ENCODE peak calls at places on chromosomes 5 and 9, in four cellular contexts. L, C, M and J are unnamed samples.
A peak's percentile ranks its signal among the peaks of the same experiment; 100 is the strongest.

GRCh38 chr5:16625116-16625515 is 8.3 kb upstream of the RETREG1 start:
- DNase-seq in M (no peak), C (no peak), L (no peak), J (no peak)

GRCh38 chr9:118059520-118060278 is 355.5 kb downstream of the TLR4 start:
- DNase-seq in C (no peak), M (no peak), L (peak; percentile 25), J (peak; percentile 47)

GRCh38 chr5:74318985-74319563 is 321.5 kb downstream of the ENC1 start:
- DNase-seq in L (peak; percentile 56), M (no peak), C (no peak), J (no peak)

GRCh38 chr9:2125909-2126308 is 110.8 kb downstream of the SMARCA2 start:
- DNase-seq in C (peak; percentile 51), M (no peak), L (peak; percentile 40), J (no peak)

GRCh38 chr9:86908261-86908660 is 39.0 kb downstream of the GAS1 start:
- DNase-seq in L (no peak), M (no peak), C (no peak), J (no peak)

GRCh38 chr9:93589688-93590087 is 13.3 kb downstream of the PHF2 start:
- DNase-seq in L (no peak), M (no peak), C (no peak), J (no peak)

GRCh38 chr9:5644522-5644921 is 15.6 kb downstream of the RIC1 start:
- DNase-seq in M (no peak), C (no peak), L (peak; percentile 35), J (no peak)

GRCh38 chr5:143471666-143472411 is 68.4 kb upstream of the NR3C1 start:
- DNase-seq in L (no peak), M (no peak), C (no peak), J (no peak)

GRCh38 chr5:23139338-23140171 is 286.4 kb upstream of the CDH12 start:
- DNase-seq in C (peak; percentile 12), L (peak; percentile 27), M (no peak), J (no peak)

GRCh38 chr5:115377468-115378217 is 81.2 kb upstream of the CCDC112 start:
- DNase-seq in C (peak; percentile 36), M (no peak), L (peak; percentile 90), J (no peak)

DNA sequence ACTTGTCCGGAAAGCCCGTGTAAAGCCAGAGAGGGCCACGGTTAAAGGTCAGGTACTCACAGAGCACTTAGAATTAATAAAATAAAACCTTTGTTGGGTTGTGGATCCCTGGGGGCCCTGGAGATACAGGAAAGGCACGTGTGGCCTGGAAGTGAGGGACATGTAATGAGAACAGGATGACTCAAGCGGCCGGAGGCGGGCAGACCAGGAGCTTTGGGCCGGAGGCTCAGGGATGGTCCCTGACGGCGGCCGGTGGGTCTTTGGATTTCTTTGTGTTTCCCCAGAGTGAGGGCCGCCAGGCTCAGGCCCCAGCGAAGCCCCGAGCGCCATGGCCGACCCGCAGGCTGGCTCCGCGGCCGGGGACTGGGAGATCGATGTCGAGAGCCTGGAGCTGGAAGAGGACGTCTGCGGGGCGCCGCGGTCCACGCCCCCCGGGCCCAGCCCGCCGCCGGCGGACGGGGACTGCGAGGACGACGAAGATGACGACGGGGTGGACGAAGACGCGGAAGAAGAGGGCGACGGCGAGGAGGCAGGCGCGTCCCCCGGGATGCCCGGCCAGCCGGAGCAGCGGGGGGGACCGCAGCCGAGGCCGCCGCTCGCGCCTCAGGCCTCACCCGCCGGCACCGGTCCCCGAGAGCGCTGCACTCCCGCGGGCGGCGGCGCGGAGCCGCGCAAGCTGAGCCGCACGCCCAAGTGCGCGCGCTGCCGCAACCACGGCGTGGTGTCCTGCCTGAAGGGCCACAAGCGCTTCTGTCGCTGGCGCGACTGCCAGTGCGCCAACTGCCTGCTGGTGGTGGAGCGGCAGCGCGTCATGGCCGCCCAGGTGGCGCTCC is 1.3 kb downstream of the DMRT2 start:
- DNase-seq in L (no peak), C (peak; percentile 53), M (no peak), J (no peak)
- TF ChIP-seq CTCF in L (no peak), C (peak; percentile 18), M (no peak), J (no peak)

GRCh38 chr5:101018299-101018698 is 115.2 kb upstream of the ST8SIA4 start:
- DNase-seq in M (no peak), L (no peak), C (no peak), J (no peak)

GRCh38 chr5:101009758-101010519 is 106.9 kb upstream of the ST8SIA4 start:
- DNase-seq in C (no peak), L (no peak), M (no peak), J (no peak)

GRCh38 chr5:101012880-101013279 is 109.8 kb upstream of the ST8SIA4 start:
- DNase-seq in M (no peak), C (no peak), L (peak; percentile 1), J (no peak)
- TF ChIP-seq CTCF in M (no peak), C (peak; percentile 11), L (no peak), J (no peak)

GRCh38 chr9:16307626-16308195 is 562.8 kb downstream of the BNC2 start:
- DNase-seq in M (no peak), L (no peak), C (no peak), J (no peak)
- TF ChIP-seq CTCF in M (no peak), L (no peak), C (no peak), J (no peak)

GRCh38 chr5:171418982-171419662 is at the start of gene FGF18:
- DNase-seq in C (peak; percentile 78), L (peak; percentile 51), M (peak; percentile 33), J (peak; percentile 80)
- TF ChIP-seq CTCF in C (no peak), L (no peak), M (no peak), J (no peak)

DNA sequence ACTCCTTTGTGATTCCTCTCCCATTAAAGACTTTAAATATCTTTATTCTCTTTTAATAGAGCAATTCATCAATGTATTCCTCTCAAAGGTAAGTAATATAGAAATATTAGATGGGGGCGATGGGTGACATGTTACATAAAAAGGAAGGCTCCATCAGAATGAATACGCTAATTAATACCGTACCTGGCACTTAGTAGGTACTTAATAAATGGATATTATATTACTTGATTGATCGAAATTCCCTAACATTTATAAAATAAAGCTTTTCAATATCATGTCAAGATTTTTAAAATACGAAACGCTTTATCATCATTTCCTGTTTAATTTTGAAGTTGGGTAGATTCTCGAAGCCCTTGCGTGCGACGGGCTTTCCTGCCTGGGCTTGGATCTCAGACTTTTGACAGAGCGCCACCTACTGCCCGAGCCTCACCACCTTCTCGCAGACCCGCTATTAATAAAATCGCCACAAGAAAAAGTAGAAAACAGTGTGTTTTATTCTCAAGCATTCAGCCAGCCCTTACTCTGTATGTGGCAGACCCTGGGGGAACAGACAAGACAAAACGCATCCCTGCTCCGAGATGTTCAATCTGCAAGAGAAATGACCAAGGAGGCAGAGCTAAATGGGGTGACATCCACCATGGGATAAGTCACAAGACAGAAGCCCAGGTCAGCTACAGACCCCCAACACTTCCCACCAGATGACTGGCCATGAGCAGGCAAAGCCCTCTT is 99.3 kb downstream of the C5orf15 start:
- DNase-seq in M (peak; percentile 64), L (peak; percentile 84), C (peak; percentile 76), J (peak; percentile 45)
- TF ChIP-seq CTCF in M (no peak), L (peak; percentile 74), C (peak; percentile 88), J (peak; percentile 69)

GRCh38 chr9:137423001-137423809 is at the start of the genes EXD3 and NOXA1:
- DNase-seq in L (peak; percentile 93), M (peak; percentile 97), C (peak; percentile 99), J (peak; percentile 96)
- TF ChIP-seq CTCF in L (peak; percentile 22), M (no peak), C (peak; percentile 77), J (peak; percentile 71)

DNA sequence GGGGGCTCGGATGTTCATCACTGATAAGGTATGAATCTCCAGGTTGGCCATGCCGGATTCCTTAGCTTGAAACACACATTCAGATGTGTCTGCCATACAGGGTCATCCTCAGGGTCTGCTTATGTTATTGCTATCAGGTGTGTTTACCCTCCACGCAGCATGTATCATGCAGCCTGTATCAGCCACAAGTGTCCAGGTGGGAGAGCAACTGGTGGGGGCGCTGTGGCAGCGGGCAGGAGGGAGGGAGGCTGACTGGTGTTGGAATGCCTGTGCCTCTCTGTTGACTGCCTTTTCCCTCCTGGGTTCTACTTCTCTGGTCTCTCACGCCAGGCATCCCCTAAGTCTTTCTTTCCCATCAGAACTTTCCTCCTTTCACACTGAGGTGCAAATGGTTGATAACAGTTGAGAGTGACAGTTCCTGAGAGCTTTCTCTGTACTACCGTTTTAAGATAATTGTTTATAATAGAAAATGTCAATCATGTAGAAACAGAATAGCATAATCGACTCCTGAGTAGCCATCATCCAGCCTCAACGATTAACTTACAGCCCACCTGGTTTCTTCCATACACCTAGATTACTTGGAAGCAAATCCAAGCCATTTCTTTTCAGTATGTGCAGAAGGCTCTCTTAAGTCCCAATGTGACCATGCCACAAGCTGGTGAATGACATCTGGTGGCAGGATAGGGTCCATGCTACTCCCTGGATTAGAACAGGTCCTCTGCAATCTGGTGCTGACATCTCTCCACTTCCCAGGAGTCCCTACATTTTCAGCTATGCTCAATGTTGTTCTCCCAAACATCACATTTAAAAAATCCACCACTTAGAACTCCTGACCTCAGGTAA is 86.6 kb downstream of the ACER2 start:
- DNase-seq in L (no peak), M (no peak), C (no peak), J (no peak)
- TF ChIP-seq CTCF in L (no peak), M (no peak), C (no peak), J (no peak)